ENCODE peak calls at places on chromosome 9, in eight cellular contexts. E is lower leg skin, R is coronary artery, V is GM13976, K is brain microvascular endothelial cell, S is stomach, M is lower lobe of right lung, H is A549. L is an unnamed sample.

GRCh38 chr9:75190762-75191161 is 102.4 kb downstream of the OSTF1 start:
- DNase-seq in V (no peak), R (no peak), H (no peak), E (no peak), M (no peak), K (no peak), S (no peak), L (no peak)

GRCh38 chr9:106420511-106420944 is 442.4 kb upstream of the ZNF462 start:
- DNase-seq in R (no peak), V (peak), E (no peak), H (no peak), S (no peak), M (no peak), K (peak), L (peak)

GRCh38 chr9:102047549-102047948 is 309.1 kb upstream of the GRIN3A start:
- DNase-seq in R (no peak), K (no peak), M (no peak), V (no peak), S (no peak), E (no peak), H (no peak), L (no peak)

GRCh38 chr9:95008151-95008771 is 281.8 kb downstream of the AOPEP start:
- DNase-seq in H (peak), E (no peak), K (no peak), M (peak), S (no peak), V (no peak), R (no peak), L (no peak)

GRCh38 chr9:89436963-89437625 is 60.8 kb downstream of the SEMA4D start:
- DNase-seq in M (peak), K (no peak), E (peak), H (no peak), V (no peak), S (peak), R (no peak), L (no peak)

GRCh38 chr9:71916834-71917534 is 5.5 kb downstream of the C9orf85 start:
- DNase-seq in M (no peak), V (peak), E (no peak), R (no peak), S (no peak), H (no peak), K (no peak), L (peak)

GRCh38 chr9:126171641-126172040 is 155.0 kb upstream of the MVB12B start:
- DNase-seq in S (peak), K (no peak), E (peak), M (no peak), R (no peak), H (no peak), V (no peak), L (no peak)

GRCh38 chr9:108724669-108725068 is 131.1 kb downstream of the ACTL7B start:
- DNase-seq in K (no peak), E (no peak), V (no peak), R (no peak), S (no peak), H (no peak), M (no peak), L (no peak)

GRCh38 chr9:98101416-98101815 is 17.6 kb downstream of the TRIM14 start:
- DNase-seq in E (no peak), K (no peak), R (no peak), S (no peak), H (no peak), M (no peak), V (no peak), L (no peak)

GRCh38 chr9:100581081-100581480 is 3.2 kb downstream of the CAVIN4 start:
- DNase-seq in K (no peak), H (no peak), S (no peak), V (no peak), E (no peak), R (no peak), M (no peak), L (no peak)

GRCh38 chr9:6735422-6735821 is 22.4 kb upstream of the KDM4C start:
- DNase-seq in E (no peak), M (no peak), V (no peak), H (no peak), R (no peak), K (no peak), S (no peak), L (no peak)

GRCh38 chr9:6733243-6733642 is 24.5 kb upstream of the KDM4C start:
- DNase-seq in H (no peak), S (no peak), M (no peak), E (no peak), K (no peak), V (no peak), R (no peak), L (no peak)

GRCh38 chr9:6733831-6734230 is 23.9 kb upstream of the KDM4C start:
- DNase-seq in S (no peak), E (no peak), M (no peak), H (no peak), V (no peak), K (no peak), R (no peak), L (no peak)

GRCh38 chr9:6739218-6739617 is 18.6 kb upstream of the KDM4C start:
- DNase-seq in R (no peak), S (no peak), H (peak), K (no peak), V (no peak), M (no peak), E (no peak), L (no peak)
- TF ChIP-seq CTCF in R (no peak), S (no peak), H (peak), K (peak), V (peak), M (peak), E (no peak), L (peak)

DNA sequence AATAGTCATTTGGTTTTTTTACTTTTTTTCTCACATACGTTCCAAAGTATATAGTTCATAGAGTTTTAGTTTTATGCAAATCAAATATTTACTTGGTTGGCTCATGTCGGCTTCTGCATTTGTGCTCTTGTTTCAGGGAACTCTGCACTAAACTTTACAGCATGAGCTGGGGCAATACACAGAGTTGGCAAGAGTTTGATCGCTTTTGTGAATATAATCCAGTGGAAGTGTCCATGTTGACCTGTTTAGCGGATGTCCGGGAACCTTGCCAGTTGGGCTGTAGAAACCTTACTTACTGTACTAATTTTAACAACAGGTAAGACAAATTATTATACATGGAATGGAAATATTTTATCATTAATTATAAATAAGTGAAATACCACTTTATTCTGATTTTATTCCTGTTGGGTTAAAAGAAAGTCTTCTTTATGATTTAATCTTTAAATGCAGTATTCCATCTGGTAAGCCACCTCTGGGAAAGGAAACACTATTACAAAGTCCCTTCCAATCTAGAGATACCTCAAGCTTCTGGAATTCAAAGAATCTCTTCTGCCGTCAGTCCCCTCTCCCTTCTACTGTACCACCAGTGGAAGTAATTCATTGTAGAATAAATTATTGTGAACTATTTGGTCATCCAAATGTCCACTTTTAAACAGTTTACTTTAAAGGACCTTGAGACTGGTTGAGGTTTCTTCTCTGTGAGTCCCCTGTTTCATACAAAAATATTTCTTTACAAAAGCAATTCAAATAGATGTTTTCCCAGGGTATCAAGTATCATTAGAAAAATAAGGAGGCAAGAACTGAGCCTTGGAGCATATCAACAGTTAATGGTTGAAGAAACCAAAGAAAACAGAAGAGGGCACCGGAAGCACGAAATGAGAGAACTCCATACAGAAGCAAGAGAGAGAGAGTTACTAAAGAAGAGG is 45.2 kb upstream of the GLIPR2 start:
- DNase-seq in M (no peak), E (no peak), R (no peak), K (peak), S (peak), V (no peak), H (peak), L (no peak)
- TF ChIP-seq CTCF in M (no peak), E (no peak), R (no peak), K (peak), S (no peak), V (no peak), H (peak), L (no peak)

DNA sequence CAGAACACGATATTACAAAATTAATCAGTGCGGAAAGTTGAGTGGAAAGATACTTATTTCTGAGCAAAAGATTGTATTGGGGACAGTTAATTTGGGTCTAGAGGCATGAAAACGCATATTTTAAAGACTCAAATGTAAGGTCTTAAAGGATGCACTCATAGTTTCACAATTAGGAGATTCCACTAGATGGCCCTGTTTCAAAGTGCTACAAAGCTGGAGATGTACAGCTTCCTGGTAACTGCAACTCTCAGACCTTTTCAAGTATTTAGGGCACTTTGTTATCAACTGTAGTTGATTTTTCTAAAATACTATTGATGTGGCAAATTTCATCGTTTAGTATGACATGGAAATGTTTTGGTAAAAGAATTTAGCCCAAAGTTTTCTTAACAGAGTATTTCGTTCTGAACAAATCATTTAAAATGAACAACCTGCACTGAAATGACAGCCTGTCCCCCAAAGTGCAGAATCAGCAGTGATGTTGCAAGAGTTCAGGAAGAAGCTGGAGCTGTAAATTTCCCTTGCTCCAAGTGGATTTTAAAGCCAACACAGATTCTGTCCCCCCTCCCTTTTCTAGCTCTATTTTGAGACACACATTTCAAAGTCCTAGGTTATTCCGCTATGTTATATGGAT is 16.2 kb upstream of the NDUFB6 start:
- DNase-seq in R (no peak), M (no peak), E (no peak), S (no peak), H (peak), K (peak), V (peak), L (peak)
- TF ChIP-seq CTCF in R (no peak), M (peak), E (no peak), S (no peak), H (peak), K (peak), V (peak), L (peak)

GRCh38 chr9:93336720-93337119 is 114.8 kb upstream of the FAM120A start:
- DNase-seq in K (no peak), E (no peak), V (no peak), R (no peak), M (no peak), H (no peak), S (no peak), L (no peak)
- TF ChIP-seq CTCF in K (no peak), E (no peak), V (no peak), R (no peak), M (no peak), H (no peak), S (no peak), L (no peak)

GRCh38 chr9:132457508-132457907 is 47.5 kb downstream of the CFAP77 start:
- DNase-seq in E (no peak), V (no peak), R (no peak), M (no peak), H (no peak), K (no peak), S (no peak), L (no peak)

GRCh38 chr9:132459661-132460060 is 49.6 kb downstream of the CFAP77 start:
- DNase-seq in V (no peak), S (no peak), H (no peak), E (no peak), M (no peak), R (no peak), K (no peak), L (no peak)

GRCh38 chr9:132460240-132460639 is 50.2 kb downstream of the CFAP77 start:
- DNase-seq in H (no peak), E (no peak), V (no peak), M (no peak), S (no peak), R (no peak), K (no peak), L (no peak)

GRCh38 chr9:132456241-132456640 is 46.2 kb downstream of the CFAP77 start:
- DNase-seq in E (no peak), M (no peak), S (no peak), K (no peak), H (no peak), V (no peak), R (no peak), L (no peak)

GRCh38 chr9:132458432-132458831 is 48.4 kb downstream of the CFAP77 start:
- DNase-seq in V (no peak), E (no peak), M (no peak), R (no peak), K (no peak), H (no peak), S (no peak), L (no peak)
- TF ChIP-seq CTCF in V (no peak), E (no peak), M (no peak), R (no peak), K (no peak), H (no peak), S (no peak), L (no peak)

GRCh38 chr9:127611796-127612790 is at the start of gene STXBP1:
- DNase-seq in M (peak), R (peak), S (peak), V (peak), K (peak), H (peak), E (peak), L (peak)
- TF ChIP-seq CTCF in M (no peak), R (no peak), S (no peak), V (no peak), K (peak), H (peak), E (no peak), L (no peak)

GRCh38 chr9:15482146-15482545 is 28.6 kb downstream of the PSIP1 start:
- DNase-seq in H (no peak), M (no peak), E (no peak), V (no peak), K (no peak), R (no peak), S (no peak), L (no peak)

GRCh38 chr9:15484802-15485201 is 26.0 kb downstream of the PSIP1 start:
- DNase-seq in M (no peak), K (no peak), H (no peak), V (no peak), S (no peak), E (no peak), R (no peak), L (no peak)

GRCh38 chr9:15491950-15492349 is 18.8 kb downstream of the PSIP1 start:
- DNase-seq in R (no peak), V (no peak), M (no peak), K (no peak), S (no peak), E (no peak), H (no peak), L (no peak)

GRCh38 chr9:15485836-15486678 is 24.7 kb downstream of the PSIP1 start:
- DNase-seq in V (no peak), M (no peak), K (peak), E (no peak), S (no peak), H (peak), R (no peak), L (no peak)
- TF ChIP-seq CTCF in V (peak), M (peak), K (peak), E (no peak), S (peak), H (peak), R (peak), L (peak)

DNA sequence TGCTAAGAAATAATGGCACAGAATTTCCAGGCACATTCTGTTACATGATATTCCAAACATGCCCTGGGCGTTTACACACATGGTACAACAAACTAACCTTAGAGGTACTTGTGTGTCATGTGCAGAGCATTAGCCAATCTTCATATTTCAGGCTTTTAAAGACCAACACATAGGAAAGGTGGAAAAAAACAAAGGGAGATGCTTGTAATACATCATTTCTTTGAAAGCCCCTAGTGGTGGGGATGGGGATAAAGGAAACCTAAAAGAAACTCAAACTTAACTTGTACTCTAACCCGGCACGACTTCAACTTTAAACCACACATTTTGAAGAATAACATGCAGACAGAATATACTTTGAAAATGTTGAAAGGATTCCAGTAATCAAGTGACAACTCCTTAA is 133.6 kb downstream of the PTPRD start:
- DNase-seq in V (no peak), E (no peak), H (peak), S (no peak), R (no peak), M (no peak), K (peak), L (no peak)
- TF ChIP-seq CTCF in V (no peak), E (no peak), H (no peak), S (no peak), R (no peak), M (no peak), K (peak), L (no peak)

DNA sequence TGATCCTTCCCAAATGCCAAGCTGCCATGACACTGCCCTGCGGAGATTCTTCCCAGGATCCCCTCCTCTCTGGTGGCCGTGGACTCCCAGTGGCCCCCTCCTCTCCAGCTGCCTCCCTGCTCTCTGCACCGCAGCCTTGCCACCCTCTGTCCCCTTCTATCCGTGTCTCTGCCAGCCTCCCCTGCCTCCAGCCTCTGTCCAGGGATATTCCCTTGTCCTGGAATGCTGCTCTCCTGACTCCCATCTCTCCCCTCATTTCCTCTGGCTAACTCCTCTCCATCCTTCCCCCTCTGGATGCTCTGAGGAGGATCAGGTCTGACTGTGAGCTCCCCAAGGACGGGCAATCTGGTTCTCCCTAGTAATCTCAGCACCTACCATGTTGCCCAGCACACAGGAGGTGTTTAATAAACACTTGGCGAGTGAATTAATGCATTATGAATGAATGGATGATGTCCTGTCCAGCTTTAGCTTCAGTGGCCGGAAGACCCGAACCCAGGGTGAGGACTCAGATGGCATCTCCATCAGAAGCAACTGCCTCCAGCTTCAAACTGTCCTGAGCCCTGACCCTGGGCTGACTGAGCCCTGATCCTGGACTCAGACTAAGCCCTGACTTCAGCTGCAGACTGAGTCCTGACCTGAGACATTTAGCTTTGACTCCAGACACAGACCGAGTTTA is 7.5 kb upstream of the CRB2 start:
- DNase-seq in R (no peak), M (no peak), S (no peak), V (peak), H (no peak), E (no peak), K (no peak), L (peak)
- TF ChIP-seq CTCF in R (no peak), M (no peak), S (no peak), V (no peak), H (no peak), E (no peak), K (no peak), L (no peak)

GRCh38 chr9:133876144-133876543 is 116.0 kb downstream of the VAV2 start:
- DNase-seq in M (no peak), H (no peak), E (no peak), V (no peak), S (no peak), R (no peak), K (no peak), L (no peak)
- TF ChIP-seq CTCF in M (no peak), H (peak), E (no peak), V (no peak), S (no peak), R (no peak), K (peak), L (peak)